ENCODE peak calls at places on chromosomes 11 and 22, in four cellular contexts. H is endodermal cell, I is A549, Z is body of pancreas. P is an unnamed sample.

GRCh38 chr22:31106651-31107205 is 640 bp downstream of the SELENOM start:
- DNase-seq in H (no peak), I (no peak), Z (peak; percentile 35), P (no peak)

GRCh38 chr11:126383301-126384052 is 28.0 kb downstream of the ST3GAL4 start:
- DNase-seq in H (peak; percentile 50), I (no peak), Z (no peak), P (no peak)

GRCh38 chr11:30239025-30239424 is 8.2 kb downstream of the FSHB start:
- DNase-seq in H (no peak), I (no peak), Z (no peak), P (no peak)

GRCh38 chr22:22103078-22103593 is 120.5 kb upstream of the TOP3B start:
- DNase-seq in H (peak; percentile 88), I (peak; percentile 11), Z (no peak), P (peak; percentile 24)

GRCh38 chr11:12598330-12599256 is 75.6 kb upstream of the TEAD1 start:
- DNase-seq in H (no peak), I (no peak), Z (no peak), P (no peak)

GRCh38 chr11:111745719-111746504 is 20.3 kb downstream of the PPP2R1B start:
- DNase-seq in H (no peak), I (no peak), Z (no peak), P (no peak)

GRCh38 chr11:34960277-34960676 is 43.9 kb downstream of the PDHX start:
- DNase-seq in H (no peak), I (no peak), Z (peak; percentile 26), P (no peak)

GRCh38 chr11:34194576-34195335 is 89.3 kb downstream of the NAT10 start:
- DNase-seq in H (peak; percentile 78), I (no peak), Z (no peak), P (peak; percentile 39)

GRCh38 chr22:39664485-39665200 is 94.1 kb downstream of the CACNA1I start:
- DNase-seq in H (peak; percentile 97), I (no peak), Z (peak; percentile 40), P (peak; percentile 92)

GRCh38 chr11:65776710-65777141 is 4.0 kb downstream of the AP5B1 start:
- DNase-seq in H (no peak), I (no peak), Z (peak; percentile 82), P (no peak)

GRCh38 chr22:17705565-17706450 is 67.3 kb downstream of the BCL2L13 start:
- DNase-seq in H (no peak), I (no peak), Z (no peak), P (no peak)

GRCh38 chr11:117518455-117518854 is 190.8 kb downstream of the CEP164 start:
- DNase-seq in H (no peak), I (no peak), Z (no peak), P (no peak)

GRCh38 chr11:67284811-67285540 is 4.1 kb upstream of the ANKRD13D start:
- DNase-seq in H (no peak), I (no peak), Z (no peak), P (no peak)

GRCh38 chr11:102497061-102497460 is 33.5 kb downstream of the MMP7 start:
- DNase-seq in H (no peak), I (no peak), Z (no peak), P (no peak)

GRCh38 chr11:12785901-12786300 is 111.7 kb downstream of the TEAD1 start:
- DNase-seq in H (no peak), I (no peak), Z (peak; percentile 87), P (no peak)

GRCh38 chr11:10302744-10303557 is 1.9 kb upstream of the ADM start:
- DNase-seq in H (peak; percentile 81), I (no peak), Z (peak; percentile 88), P (peak; percentile 79)

GRCh38 chr11:3824714-3825472 is 15.9 kb downstream of the RHOG start:
- DNase-seq in H (peak; percentile 98), I (peak; percentile 81), Z (peak; percentile 72), P (peak; percentile 81)

GRCh38 chr22:28817919-28818859 is 17.8 kb upstream of the XBP1 start:
- DNase-seq in H (no peak), I (no peak), Z (peak; percentile 97), P (no peak)

GRCh38 chr11:68351450-68352275 is 39.3 kb downstream of the LRP5 start:
- DNase-seq in H (no peak), I (no peak), Z (no peak), P (peak; percentile 9)

GRCh38 chr11:88402192-88402715 is 64.7 kb upstream of the CTSC start:
- DNase-seq in H (no peak), I (peak; percentile 9), Z (no peak), P (peak; percentile 7)

GRCh38 chr11:75320046-75320618 is 31.3 kb downstream of the ARRB1 start:
- DNase-seq in H (peak; percentile 66), I (no peak), Z (no peak), P (no peak)

GRCh38 chr11:12834166-12834565 is 159.9 kb downstream of the TEAD1 start:
- DNase-seq in H (no peak), I (no peak), Z (no peak), P (no peak)

GRCh38 chr11:45658292-45658991 is 7.0 kb downstream of the CHST1 start:
- DNase-seq in H (peak; percentile 88), I (no peak), Z (peak; percentile 44), P (peak; percentile 66)

GRCh38 chr11:104665631-104666030 is 232.6 kb downstream of the CASP12 start:
- DNase-seq in H (no peak), I (no peak), Z (no peak), P (no peak)

GRCh38 chr22:48827228-48827810 is 1000.4 kb downstream of the BRD1 start:
- DNase-seq in H (no peak), I (no peak), Z (peak; percentile 41), P (no peak)

GRCh38 chr11:96708469-96708868 is 318.7 kb downstream of the JRKL start:
- DNase-seq in H (no peak), I (no peak), Z (no peak), P (no peak)

GRCh38 chr11:96090711-96091110 is 166.8 kb upstream of the MTMR2 start:
- DNase-seq in H (no peak), I (no peak), Z (no peak), P (no peak)

GRCh38 chr11:2950825-2951224 is 21.6 kb upstream of the PHLDA2 start:
- DNase-seq in H (no peak), I (no peak), Z (no peak), P (no peak)

GRCh38 chr22:50020606-50021005 is 8.0 kb upstream of the IL17REL start:
- DNase-seq in H (no peak), I (no peak), Z (no peak), P (no peak)

GRCh38 chr11:204587-205109 is 2.6 kb downstream of the BET1L start:
- DNase-seq in H (peak; percentile 21), I (no peak), Z (no peak), P (no peak)

GRCh38 chr22:32233091-32233490 is 22.1 kb downstream of the SLC5A4 start:
- DNase-seq in H (no peak), I (no peak), Z (no peak), P (no peak)
- H3K4me1 ChIP-seq in H (no peaks in the 10 kb centered on the region), I (no peaks in the 10 kb centered on the region), Z (no peaks in the 10 kb centered on the region), P (no peaks in the 10 kb centered on the region)

GRCh38 chr22:37196539-37197450 is 8.7 kb upstream of the C1QTNF6 start:
- DNase-seq in H (no peak), I (peak; percentile 77), Z (peak; percentile 88), P (peak; percentile 25)

GRCh38 chr22:37194750-37195149 is 6.7 kb upstream of the C1QTNF6 start:
- DNase-seq in H (no peak), I (no peak), Z (no peak), P (no peak)

GRCh38 chr22:37197451-37198289 is 9.6 kb upstream of the C1QTNF6 start:
- DNase-seq in H (no peak), I (peak; percentile 91), Z (peak; percentile 54), P (no peak)

GRCh38 chr22:37193629-37194191 is 5.7 kb upstream of the C1QTNF6 start:
- DNase-seq in H (no peak), I (no peak), Z (no peak), P (no peak)

DNA sequence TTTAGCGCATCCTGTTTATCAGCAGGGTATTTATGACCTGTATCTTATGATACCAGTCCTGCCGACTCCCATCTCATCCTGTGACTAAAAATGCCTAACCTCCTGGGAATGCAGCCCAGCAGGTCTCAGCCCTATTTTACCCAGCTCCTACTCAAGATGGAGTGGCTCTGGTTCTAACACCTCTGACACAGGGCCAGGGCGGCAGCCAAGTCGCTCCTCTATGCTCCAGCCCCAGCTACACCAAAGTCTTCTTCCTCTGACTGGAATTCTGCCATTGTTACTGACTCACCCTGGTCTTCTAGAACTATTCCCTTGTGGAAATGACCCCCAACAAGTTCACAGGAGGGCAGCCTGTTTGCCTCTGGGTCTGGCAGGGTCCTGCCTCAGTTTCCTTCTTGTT is 7.9 kb upstream of the C1QTNF6 start:
- DNase-seq in H (no peak), I (no peak), Z (no peak), P (no peak)
- H3K4me1 ChIP-seq in H (peaks cover 14% of the 10 kb centered on the region), I (peaks cover 83% of the 10 kb centered on the region), Z (peaks cover 31% of the 10 kb centered on the region), P (no peaks in the 10 kb centered on the region)

GRCh38 chr11:118914178-118914918 is 11.4 kb downstream of the BCL9L start:
- DNase-seq in H (peak; percentile 68), I (no peak), Z (peak; percentile 73), P (peak; percentile 77)

GRCh38 chr11:118915396-118915795 is 10.3 kb downstream of the BCL9L start:
- DNase-seq in H (peak; percentile 38), I (no peak), Z (no peak), P (no peak)

GRCh38 chr11:118916842-118917388 is 8.8 kb downstream of the BCL9L start:
- DNase-seq in H (peak; percentile 96), I (no peak), Z (peak; percentile 71), P (peak; percentile 79)

GRCh38 chr11:118917488-118918127 is 8.1 kb downstream of the BCL9L start:
- DNase-seq in H (peak; percentile 79), I (no peak), Z (peak; percentile 54), P (no peak)

DNA sequence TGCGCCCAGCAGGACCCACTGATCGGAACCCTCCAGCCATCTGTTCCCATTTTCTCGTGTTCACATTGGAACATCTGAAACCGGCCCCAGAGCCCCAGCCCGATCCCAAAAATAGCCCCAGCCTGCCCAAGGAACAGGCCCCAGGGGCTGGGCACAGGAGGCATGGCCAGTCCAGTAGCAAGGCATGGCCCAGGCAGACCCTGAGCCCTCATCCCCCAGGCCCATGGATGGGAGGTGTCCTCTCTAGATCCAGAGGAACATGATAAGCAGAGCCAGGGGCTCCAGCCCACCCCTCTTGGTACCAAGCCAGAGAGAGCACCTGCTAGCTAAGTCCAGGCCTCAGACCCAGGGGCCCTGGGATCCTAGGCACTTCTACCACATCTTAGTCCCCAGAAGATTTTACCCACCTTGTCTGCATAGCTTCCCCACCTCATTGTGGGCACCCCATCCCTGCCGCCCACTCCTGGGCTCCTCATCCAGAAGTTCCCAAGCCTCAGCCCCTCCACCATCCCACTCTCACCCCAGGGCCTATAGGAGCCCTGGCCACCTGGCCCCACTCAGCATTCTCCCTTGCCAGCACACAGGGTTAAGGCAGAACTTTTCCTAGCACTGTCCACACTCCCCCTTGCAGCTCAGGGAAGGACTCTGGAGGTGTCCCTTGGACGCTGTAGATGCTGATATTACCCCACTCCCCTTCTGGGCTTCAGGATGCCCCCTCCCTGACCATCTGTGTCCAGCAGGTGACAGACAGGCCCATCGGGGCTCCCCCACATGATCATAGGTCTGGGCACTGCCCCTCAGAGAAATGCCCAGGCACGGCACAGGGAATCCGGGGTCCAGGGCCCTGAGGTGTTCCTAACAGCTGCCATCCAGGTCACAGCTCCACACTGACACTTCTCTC is 9.5 kb downstream of the BCL9L start:
- DNase-seq in H (no peak), I (no peak), Z (no peak), P (no peak)
- H3K4me1 ChIP-seq in H (peaks cover 57% of the 10 kb centered on the region), I (peaks cover 75% of the 10 kb centered on the region), Z (peaks cover 99% of the 10 kb centered on the region), P (peaks cover 98% of the 10 kb centered on the region)

DNA sequence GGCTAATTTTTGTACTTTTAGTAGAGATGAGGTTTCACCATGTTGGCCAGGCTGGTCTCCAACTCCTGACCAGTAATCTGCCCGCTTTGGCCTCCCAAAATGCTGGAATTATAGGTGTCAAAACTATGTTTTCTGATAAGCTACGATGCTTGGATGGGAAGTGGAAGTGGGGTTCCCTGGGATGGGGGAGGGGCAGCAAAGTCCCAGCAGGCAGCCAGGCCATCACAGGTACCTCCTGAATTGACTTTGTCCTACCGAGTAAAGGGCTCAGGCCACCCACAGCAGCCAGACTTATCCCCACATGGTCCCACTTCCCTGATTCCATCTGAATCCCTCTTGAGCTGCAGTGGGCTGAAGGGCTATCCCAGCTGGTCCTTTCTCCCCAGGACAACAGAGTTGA is 6.9 kb downstream of the FTH1 start:
- DNase-seq in H (peak; percentile 32), I (no peak), Z (no peak), P (no peak)
- H3K4me1 ChIP-seq in H (no peaks in the 10 kb centered on the region), I (peaks cover 52% of the 10 kb centered on the region), Z (peaks cover 52% of the 10 kb centered on the region), P (peaks cover 9% of the 10 kb centered on the region)